ENCODE peak calls at places on chromosome 20, in ten cellular contexts. One of them, this sample, is unnamed. For H3K36me3, the result is how much of the 10 kb centered on the place peaks cover.

GRCh38 chr20:44494266-44494665 is 18.6 kb downstream of the TTPAL start:
- DNase-seq in sigmoid colon: no peak
- DNase-seq in spleen: no peak
- DNase-seq in SK-N-SH: no peak
- DNase-seq in breast epithelium: no peak
- DNase-seq in Panc1: no peak
- DNase-seq in GM23338: no peak
- DNase-seq in endothelial cell of umbilical vein: no peak
- DNase-seq in transverse colon: no peak
- DNase-seq in upper lobe of left lung: peak
- DNase-seq in this sample: no peak

GRCh38 chr20:35329435-35330139 is 37.4 kb upstream of the FAM83C start:
- DNase-seq in sigmoid colon: no peak
- DNase-seq in spleen: no peak
- DNase-seq in SK-N-SH: peak
- DNase-seq in breast epithelium: no peak
- DNase-seq in Panc1: no peak
- DNase-seq in GM23338: peak
- DNase-seq in endothelial cell of umbilical vein: no peak
- DNase-seq in transverse colon: peak
- DNase-seq in upper lobe of left lung: no peak
- DNase-seq in this sample: peak

GRCh38 chr20:57786304-57786942 is 76.6 kb upstream of the PMEPA1 start:
- DNase-seq in sigmoid colon: no peak
- DNase-seq in spleen: peak
- DNase-seq in SK-N-SH: no peak
- DNase-seq in breast epithelium: no peak
- DNase-seq in Panc1: no peak
- DNase-seq in GM23338: no peak
- DNase-seq in endothelial cell of umbilical vein: no peak
- DNase-seq in transverse colon: no peak
- DNase-seq in upper lobe of left lung: no peak
- DNase-seq in this sample: no peak

GRCh38 chr20:44537993-44538392 is 16.1 kb upstream of the SERINC3 start:
- DNase-seq in sigmoid colon: no peak
- DNase-seq in spleen: no peak
- DNase-seq in SK-N-SH: no peak
- DNase-seq in breast epithelium: no peak
- DNase-seq in Panc1: no peak
- DNase-seq in GM23338: no peak
- DNase-seq in endothelial cell of umbilical vein: no peak
- DNase-seq in transverse colon: no peak
- DNase-seq in upper lobe of left lung: no peak
- DNase-seq in this sample: no peak

GRCh38 chr20:2599265-2600060 is 53.0 kb upstream of the NOP56 start:
- DNase-seq in sigmoid colon: no peak
- DNase-seq in spleen: no peak
- DNase-seq in SK-N-SH: no peak
- DNase-seq in breast epithelium: no peak
- DNase-seq in Panc1: no peak
- DNase-seq in GM23338: peak
- DNase-seq in endothelial cell of umbilical vein: no peak
- DNase-seq in transverse colon: peak
- DNase-seq in upper lobe of left lung: no peak
- DNase-seq in this sample: no peak

GRCh38 chr20:5665417-5665816 is 84.8 kb upstream of the SHLD1 start:
- DNase-seq in sigmoid colon: no peak
- DNase-seq in spleen: no peak
- DNase-seq in SK-N-SH: no peak
- DNase-seq in breast epithelium: no peak
- DNase-seq in Panc1: no peak
- DNase-seq in GM23338: no peak
- DNase-seq in endothelial cell of umbilical vein: no peak
- DNase-seq in transverse colon: no peak
- DNase-seq in upper lobe of left lung: no peak
- DNase-seq in this sample: no peak

GRCh38 chr20:35318502-35319157 is 26.4 kb upstream of the FAM83C start:
- DNase-seq in sigmoid colon: no peak
- DNase-seq in spleen: no peak
- DNase-seq in SK-N-SH: no peak
- DNase-seq in breast epithelium: no peak
- DNase-seq in Panc1: peak
- DNase-seq in GM23338: no peak
- DNase-seq in endothelial cell of umbilical vein: peak
- DNase-seq in transverse colon: peak
- DNase-seq in upper lobe of left lung: peak
- DNase-seq in this sample: peak

GRCh38 chr20:49814057-49814675 is 1.5 kb downstream of the SLC9A8 start:
- DNase-seq in sigmoid colon: no peak
- DNase-seq in spleen: no peak
- DNase-seq in SK-N-SH: no peak
- DNase-seq in breast epithelium: no peak
- DNase-seq in Panc1: no peak
- DNase-seq in GM23338: no peak
- DNase-seq in endothelial cell of umbilical vein: no peak
- DNase-seq in transverse colon: no peak
- DNase-seq in upper lobe of left lung: peak
- DNase-seq in this sample: no peak

GRCh38 chr20:50496773-50497375 is 13.3 kb upstream of the PTPN1 start:
- DNase-seq in sigmoid colon: no peak
- DNase-seq in spleen: no peak
- DNase-seq in SK-N-SH: no peak
- DNase-seq in breast epithelium: no peak
- DNase-seq in Panc1: no peak
- DNase-seq in GM23338: no peak
- DNase-seq in endothelial cell of umbilical vein: no peak
- DNase-seq in transverse colon: no peak
- DNase-seq in upper lobe of left lung: no peak
- DNase-seq in this sample: no peak

GRCh38 chr20:57693670-57694329 is 16.0 kb downstream of the PMEPA1 start:
- DNase-seq in sigmoid colon: no peak
- DNase-seq in spleen: no peak
- DNase-seq in SK-N-SH: no peak
- DNase-seq in breast epithelium: no peak
- DNase-seq in Panc1: no peak
- DNase-seq in GM23338: no peak
- DNase-seq in endothelial cell of umbilical vein: no peak
- DNase-seq in transverse colon: no peak
- DNase-seq in upper lobe of left lung: no peak
- DNase-seq in this sample: no peak

DNA sequence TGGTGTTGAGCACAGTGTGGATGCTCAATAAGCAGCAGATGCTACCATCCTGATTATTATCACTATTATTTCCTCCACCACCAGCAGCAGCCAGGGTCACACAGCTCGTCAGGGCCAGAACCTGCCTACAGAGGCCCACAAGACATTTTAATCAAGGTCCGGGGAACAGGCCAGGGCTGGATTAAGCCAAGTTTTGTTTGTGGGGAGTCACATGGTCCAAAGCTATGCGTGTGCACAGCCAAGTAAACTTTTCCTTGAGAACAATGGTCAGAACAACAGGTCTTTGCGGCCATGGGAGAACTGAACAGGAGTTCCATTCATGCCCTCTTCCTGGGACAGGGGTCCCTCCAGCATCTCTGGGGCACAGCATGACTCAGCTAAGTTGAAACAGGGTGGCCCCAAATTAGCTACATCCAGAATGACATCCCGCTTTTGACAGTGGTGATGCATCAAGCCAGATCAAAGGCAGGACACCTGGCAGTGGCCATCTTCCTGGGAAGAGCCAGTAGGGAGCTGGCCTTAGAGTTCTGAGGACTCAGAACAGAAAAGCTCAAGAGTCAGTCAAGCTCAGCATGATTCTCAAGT is 11.7 kb downstream of the SNTA1 start:
- DNase-seq in sigmoid colon: no peak
- DNase-seq in spleen: no peak
- DNase-seq in SK-N-SH: no peak
- DNase-seq in breast epithelium: no peak
- DNase-seq in Panc1: no peak
- DNase-seq in GM23338: no peak
- DNase-seq in endothelial cell of umbilical vein: no peak
- DNase-seq in transverse colon: no peak
- DNase-seq in upper lobe of left lung: no peak
- DNase-seq in this sample: peak
- H3K27ac ChIP-seq in sigmoid colon: no peak
- H3K27ac ChIP-seq in spleen: no peak
- H3K27ac ChIP-seq in SK-N-SH: no peak
- H3K27ac ChIP-seq in breast epithelium: peak
- H3K27ac ChIP-seq in Panc1: no peak
- H3K27ac ChIP-seq in GM23338: no peak
- H3K27ac ChIP-seq in endothelial cell of umbilical vein: no peak
- H3K27ac ChIP-seq in transverse colon: no peak
- H3K27ac ChIP-seq in upper lobe of left lung: no peak
- H3K27ac ChIP-seq in this sample: no peak

GRCh38 chr20:59994697-59995122 is 36.5 kb downstream of the CDH26 start:
- DNase-seq in sigmoid colon: no peak
- DNase-seq in spleen: no peak
- DNase-seq in SK-N-SH: no peak
- DNase-seq in breast epithelium: no peak
- DNase-seq in Panc1: no peak
- DNase-seq in GM23338: peak
- DNase-seq in endothelial cell of umbilical vein: no peak
- DNase-seq in transverse colon: peak
- DNase-seq in upper lobe of left lung: peak
- DNase-seq in this sample: peak

GRCh38 chr20:59993736-59994484 is 35.7 kb downstream of the CDH26 start:
- DNase-seq in sigmoid colon: no peak
- DNase-seq in spleen: no peak
- DNase-seq in SK-N-SH: no peak
- DNase-seq in breast epithelium: no peak
- DNase-seq in Panc1: no peak
- DNase-seq in GM23338: peak
- DNase-seq in endothelial cell of umbilical vein: no peak
- DNase-seq in transverse colon: no peak
- DNase-seq in upper lobe of left lung: no peak
- DNase-seq in this sample: no peak

GRCh38 chr20:59999502-59999901 is 41.3 kb downstream of the CDH26 start:
- DNase-seq in sigmoid colon: no peak
- DNase-seq in spleen: no peak
- DNase-seq in SK-N-SH: no peak
- DNase-seq in breast epithelium: no peak
- DNase-seq in Panc1: no peak
- DNase-seq in GM23338: no peak
- DNase-seq in endothelial cell of umbilical vein: no peak
- DNase-seq in transverse colon: no peak
- DNase-seq in upper lobe of left lung: no peak
- DNase-seq in this sample: no peak

GRCh38 chr20:59997886-59998285 is 39.7 kb downstream of the CDH26 start:
- DNase-seq in sigmoid colon: no peak
- DNase-seq in spleen: no peak
- DNase-seq in SK-N-SH: no peak
- DNase-seq in breast epithelium: no peak
- DNase-seq in Panc1: no peak
- DNase-seq in GM23338: no peak
- DNase-seq in endothelial cell of umbilical vein: no peak
- DNase-seq in transverse colon: no peak
- DNase-seq in upper lobe of left lung: no peak
- DNase-seq in this sample: no peak

GRCh38 chr20:59996112-59996511 is 37.9 kb downstream of the CDH26 start:
- DNase-seq in sigmoid colon: no peak
- DNase-seq in spleen: no peak
- DNase-seq in SK-N-SH: no peak
- DNase-seq in breast epithelium: no peak
- DNase-seq in Panc1: no peak
- DNase-seq in GM23338: no peak
- DNase-seq in endothelial cell of umbilical vein: no peak
- DNase-seq in transverse colon: no peak
- DNase-seq in upper lobe of left lung: no peak
- DNase-seq in this sample: no peak
- TF ChIP-seq POLR2AphosphoS5 in sigmoid colon: no peak
- TF ChIP-seq POLR2AphosphoS5 in spleen: no peak
- TF ChIP-seq POLR2AphosphoS5 in SK-N-SH: no peak
- TF ChIP-seq POLR2AphosphoS5 in breast epithelium: no peak
- TF ChIP-seq POLR2AphosphoS5 in Panc1: no peak
- TF ChIP-seq POLR2AphosphoS5 in GM23338: no peak
- TF ChIP-seq POLR2AphosphoS5 in endothelial cell of umbilical vein: no peak
- TF ChIP-seq POLR2AphosphoS5 in transverse colon: no peak
- TF ChIP-seq POLR2AphosphoS5 in upper lobe of left lung: no peak
- TF ChIP-seq POLR2AphosphoS5 in this sample: no peak

GRCh38 chr20:45812157-45813005 is at the start of gene UBE2C:
- DNase-seq in sigmoid colon: peak
- DNase-seq in spleen: peak
- DNase-seq in SK-N-SH: peak
- DNase-seq in breast epithelium: peak
- DNase-seq in Panc1: peak
- DNase-seq in GM23338: peak
- DNase-seq in endothelial cell of umbilical vein: peak
- DNase-seq in transverse colon: peak
- DNase-seq in upper lobe of left lung: peak
- DNase-seq in this sample: peak
- H3K36me3 ChIP-seq in sigmoid colon: under half
- H3K36me3 ChIP-seq in spleen: under half
- H3K36me3 ChIP-seq in SK-N-SH: under half
- H3K36me3 ChIP-seq in breast epithelium: under half
- H3K36me3 ChIP-seq in Panc1: under half
- H3K36me3 ChIP-seq in GM23338: under half
- H3K36me3 ChIP-seq in endothelial cell of umbilical vein: under half
- H3K36me3 ChIP-seq in transverse colon: under half
- H3K36me3 ChIP-seq in upper lobe of left lung: under half
- H3K36me3 ChIP-seq in this sample: under half

GRCh38 chr20:37233471-37234253 is 28.0 kb downstream of the GHRH start:
- DNase-seq in sigmoid colon: no peak
- DNase-seq in spleen: no peak
- DNase-seq in SK-N-SH: no peak
- DNase-seq in breast epithelium: no peak
- DNase-seq in Panc1: no peak
- DNase-seq in GM23338: no peak
- DNase-seq in endothelial cell of umbilical vein: no peak
- DNase-seq in transverse colon: no peak
- DNase-seq in upper lobe of left lung: no peak
- DNase-seq in this sample: no peak

GRCh38 chr20:37234254-37234581 is 27.4 kb downstream of the GHRH start:
- DNase-seq in sigmoid colon: no peak
- DNase-seq in spleen: no peak
- DNase-seq in SK-N-SH: peak
- DNase-seq in breast epithelium: no peak
- DNase-seq in Panc1: no peak
- DNase-seq in GM23338: no peak
- DNase-seq in endothelial cell of umbilical vein: no peak
- DNase-seq in transverse colon: no peak
- DNase-seq in upper lobe of left lung: no peak
- DNase-seq in this sample: no peak

GRCh38 chr20:37236462-37236861 is 25.2 kb downstream of the GHRH start:
- DNase-seq in sigmoid colon: peak
- DNase-seq in spleen: no peak
- DNase-seq in SK-N-SH: no peak
- DNase-seq in breast epithelium: no peak
- DNase-seq in Panc1: no peak
- DNase-seq in GM23338: no peak
- DNase-seq in endothelial cell of umbilical vein: no peak
- DNase-seq in transverse colon: no peak
- DNase-seq in upper lobe of left lung: no peak
- DNase-seq in this sample: no peak

GRCh38 chr20:37237656-37238055 is 24.0 kb downstream of the GHRH start:
- DNase-seq in sigmoid colon: no peak
- DNase-seq in spleen: no peak
- DNase-seq in SK-N-SH: no peak
- DNase-seq in breast epithelium: no peak
- DNase-seq in Panc1: no peak
- DNase-seq in GM23338: no peak
- DNase-seq in endothelial cell of umbilical vein: no peak
- DNase-seq in transverse colon: no peak
- DNase-seq in upper lobe of left lung: no peak
- DNase-seq in this sample: no peak

GRCh38 chr20:37235065-37235464 is 26.5 kb downstream of the GHRH start:
- DNase-seq in sigmoid colon: peak
- DNase-seq in spleen: no peak
- DNase-seq in SK-N-SH: peak
- DNase-seq in breast epithelium: no peak
- DNase-seq in Panc1: no peak
- DNase-seq in GM23338: no peak
- DNase-seq in endothelial cell of umbilical vein: peak
- DNase-seq in transverse colon: no peak
- DNase-seq in upper lobe of left lung: no peak
- DNase-seq in this sample: no peak
- H3K27ac ChIP-seq in sigmoid colon: no peak
- H3K27ac ChIP-seq in spleen: no peak
- H3K27ac ChIP-seq in SK-N-SH: peak
- H3K27ac ChIP-seq in breast epithelium: no peak
- H3K27ac ChIP-seq in Panc1: no peak
- H3K27ac ChIP-seq in GM23338: no peak
- H3K27ac ChIP-seq in endothelial cell of umbilical vein: no peak
- H3K27ac ChIP-seq in transverse colon: no peak
- H3K27ac ChIP-seq in upper lobe of left lung: no peak
- H3K27ac ChIP-seq in this sample: no peak

This sample was measured in stomach.